ENCODE peak calls at places on chromosomes 7 and 10, in seven cellular contexts. One of them, this sample, is unnamed.

GRCh38 chr7:118629898-118630469 is 405.5 kb downstream of the ANKRD7 start:
- DNase-seq in psoas muscle: no peak
- DNase-seq in OCI-LY7: no peak
- DNase-seq in foreskin keratinocyte: no peak
- DNase-seq in thoracic aorta: no peak
- DNase-seq in AG04450: no peak
- DNase-seq in cardiac muscle cell: no peak
- DNase-seq in this sample: no peak

GRCh38 chr7:47715631-47716068 is 133.7 kb upstream of the TNS3 start:
- DNase-seq in cardiac muscle cell: no peak
- DNase-seq in thoracic aorta: no peak
- DNase-seq in AG04450: no peak
- DNase-seq in foreskin keratinocyte: no peak
- DNase-seq in OCI-LY7: no peak
- DNase-seq in psoas muscle: no peak
- DNase-seq in this sample: no peak

GRCh38 chr7:66355762-66356161 is 150.6 kb downstream of the TPST1 start:
- DNase-seq in foreskin keratinocyte: peak
- DNase-seq in OCI-LY7: no peak
- DNase-seq in cardiac muscle cell: no peak
- DNase-seq in AG04450: no peak
- DNase-seq in psoas muscle: no peak
- DNase-seq in thoracic aorta: no peak
- DNase-seq in this sample: no peak

GRCh38 chr10:6033954-6034353 is 28.2 kb downstream of the IL2RA start:
- DNase-seq in cardiac muscle cell: no peak
- DNase-seq in foreskin keratinocyte: no peak
- DNase-seq in AG04450: no peak
- DNase-seq in psoas muscle: no peak
- DNase-seq in OCI-LY7: no peak
- DNase-seq in thoracic aorta: no peak
- DNase-seq in this sample: no peak

GRCh38 chr10:103576862-103577261 is 83.4 kb downstream of the NEURL1 start:
- DNase-seq in OCI-LY7: no peak
- DNase-seq in AG04450: no peak
- DNase-seq in cardiac muscle cell: no peak
- DNase-seq in thoracic aorta: no peak
- DNase-seq in foreskin keratinocyte: no peak
- DNase-seq in psoas muscle: no peak
- DNase-seq in this sample: no peak

GRCh38 chr10:32327364-32327691 is 19.6 kb downstream of the EPC1 start:
- DNase-seq in AG04450: no peak
- DNase-seq in psoas muscle: no peak
- DNase-seq in cardiac muscle cell: no peak
- DNase-seq in thoracic aorta: no peak
- DNase-seq in OCI-LY7: no peak
- DNase-seq in foreskin keratinocyte: peak
- DNase-seq in this sample: no peak

GRCh38 chr7:14021069-14021468 is 31.6 kb upstream of the ETV1 start:
- DNase-seq in cardiac muscle cell: no peak
- DNase-seq in thoracic aorta: no peak
- DNase-seq in foreskin keratinocyte: peak
- DNase-seq in OCI-LY7: no peak
- DNase-seq in AG04450: peak
- DNase-seq in psoas muscle: no peak
- DNase-seq in this sample: no peak

GRCh38 chr7:22854158-22855048 is 31.8 kb upstream of the TOMM7 start:
- DNase-seq in AG04450: no peak
- DNase-seq in OCI-LY7: peak
- DNase-seq in foreskin keratinocyte: peak
- DNase-seq in cardiac muscle cell: peak
- DNase-seq in psoas muscle: peak
- DNase-seq in thoracic aorta: peak
- DNase-seq in this sample: peak

GRCh38 chr10:79473511-79474095 is 28.2 kb upstream of the ZCCHC24 start:
- DNase-seq in AG04450: no peak
- DNase-seq in foreskin keratinocyte: no peak
- DNase-seq in OCI-LY7: no peak
- DNase-seq in cardiac muscle cell: no peak
- DNase-seq in psoas muscle: no peak
- DNase-seq in thoracic aorta: no peak
- DNase-seq in this sample: no peak

GRCh38 chr7:132441935-132442334 is 134.3 kb downstream of the PLXNA4 start:
- DNase-seq in cardiac muscle cell: no peak
- DNase-seq in psoas muscle: no peak
- DNase-seq in foreskin keratinocyte: no peak
- DNase-seq in thoracic aorta: no peak
- DNase-seq in AG04450: no peak
- DNase-seq in OCI-LY7: no peak
- DNase-seq in this sample: no peak

GRCh38 chr7:1981201-1981877 is 251.4 kb downstream of the MAD1L1 start:
- DNase-seq in OCI-LY7: no peak
- DNase-seq in foreskin keratinocyte: no peak
- DNase-seq in cardiac muscle cell: no peak
- DNase-seq in thoracic aorta: no peak
- DNase-seq in AG04450: no peak
- DNase-seq in psoas muscle: peak
- DNase-seq in this sample: no peak

GRCh38 chr10:17981766-17982380 is 30.2 kb downstream of the SLC39A12 start:
- DNase-seq in OCI-LY7: no peak
- DNase-seq in foreskin keratinocyte: peak
- DNase-seq in psoas muscle: no peak
- DNase-seq in thoracic aorta: no peak
- DNase-seq in AG04450: peak
- DNase-seq in cardiac muscle cell: no peak
- DNase-seq in this sample: no peak

GRCh38 chr7:4791738-4792536 is 16.5 kb downstream of the AP5Z1 start:
- DNase-seq in psoas muscle: peak
- DNase-seq in AG04450: no peak
- DNase-seq in cardiac muscle cell: peak
- DNase-seq in thoracic aorta: no peak
- DNase-seq in foreskin keratinocyte: no peak
- DNase-seq in OCI-LY7: peak
- DNase-seq in this sample: peak

GRCh38 chr7:37107047-37107446 is 341.6 kb downstream of the ELMO1 start:
- DNase-seq in foreskin keratinocyte: no peak
- DNase-seq in cardiac muscle cell: no peak
- DNase-seq in thoracic aorta: no peak
- DNase-seq in OCI-LY7: no peak
- DNase-seq in AG04450: no peak
- DNase-seq in psoas muscle: no peak
- DNase-seq in this sample: no peak

GRCh38 chr7:127766831-127767489 is 115.0 kb downstream of the SND1 start:
- DNase-seq in foreskin keratinocyte: no peak
- DNase-seq in thoracic aorta: no peak
- DNase-seq in psoas muscle: no peak
- DNase-seq in cardiac muscle cell: no peak
- DNase-seq in OCI-LY7: no peak
- DNase-seq in AG04450: no peak
- DNase-seq in this sample: no peak

GRCh38 chr10:18351426-18351825 is 211.2 kb downstream of the CACNB2 start:
- DNase-seq in foreskin keratinocyte: no peak
- DNase-seq in cardiac muscle cell: no peak
- DNase-seq in OCI-LY7: no peak
- DNase-seq in psoas muscle: no peak
- DNase-seq in AG04450: no peak
- DNase-seq in thoracic aorta: no peak
- DNase-seq in this sample: no peak

GRCh38 chr10:6115411-6115800 is 26.6 kb downstream of the RBM17 start:
- DNase-seq in AG04450: no peak
- DNase-seq in OCI-LY7: no peak
- DNase-seq in cardiac muscle cell: no peak
- DNase-seq in thoracic aorta: no peak
- DNase-seq in psoas muscle: no peak
- DNase-seq in foreskin keratinocyte: no peak
- DNase-seq in this sample: no peak

GRCh38 chr10:32237644-32238345 is 109.2 kb downstream of the EPC1 start:
- DNase-seq in AG04450: peak
- DNase-seq in psoas muscle: no peak
- DNase-seq in cardiac muscle cell: no peak
- DNase-seq in OCI-LY7: no peak
- DNase-seq in thoracic aorta: no peak
- DNase-seq in foreskin keratinocyte: peak
- DNase-seq in this sample: no peak

GRCh38 chr7:30206466-30206865 is 71.7 kb downstream of the MTURN start:
- DNase-seq in AG04450: no peak
- DNase-seq in OCI-LY7: no peak
- DNase-seq in psoas muscle: no peak
- DNase-seq in foreskin keratinocyte: peak
- DNase-seq in cardiac muscle cell: no peak
- DNase-seq in thoracic aorta: no peak
- DNase-seq in this sample: no peak

GRCh38 chr10:118812393-118812740 is 57.6 kb upstream of the CACUL1 start:
- DNase-seq in psoas muscle: no peak
- DNase-seq in cardiac muscle cell: no peak
- DNase-seq in foreskin keratinocyte: no peak
- DNase-seq in AG04450: no peak
- DNase-seq in OCI-LY7: no peak
- DNase-seq in thoracic aorta: no peak
- DNase-seq in this sample: no peak

GRCh38 chr10:8817303-8817702 is 762.8 kb downstream of the GATA3 start:
- DNase-seq in foreskin keratinocyte: peak
- DNase-seq in psoas muscle: no peak
- DNase-seq in OCI-LY7: no peak
- DNase-seq in AG04450: no peak
- DNase-seq in thoracic aorta: no peak
- DNase-seq in cardiac muscle cell: no peak
- DNase-seq in this sample: no peak

GRCh38 chr10:70694410-70695179 is 22.3 kb downstream of the ADAMTS14 start:
- DNase-seq in foreskin keratinocyte: no peak
- DNase-seq in OCI-LY7: no peak
- DNase-seq in thoracic aorta: no peak
- DNase-seq in cardiac muscle cell: no peak
- DNase-seq in psoas muscle: no peak
- DNase-seq in AG04450: peak
- DNase-seq in this sample: no peak

GRCh38 chr10:72337039-72337629 is 17.6 kb downstream of the DNAJB12 start:
- DNase-seq in AG04450: no peak
- DNase-seq in cardiac muscle cell: peak
- DNase-seq in thoracic aorta: peak
- DNase-seq in OCI-LY7: peak
- DNase-seq in foreskin keratinocyte: no peak
- DNase-seq in psoas muscle: peak
- DNase-seq in this sample: peak

GRCh38 chr10:72335394-72336258 is 19.1 kb downstream of the DNAJB12 start:
- DNase-seq in foreskin keratinocyte: no peak
- DNase-seq in cardiac muscle cell: no peak
- DNase-seq in AG04450: no peak
- DNase-seq in psoas muscle: peak
- DNase-seq in thoracic aorta: no peak
- DNase-seq in OCI-LY7: peak
- DNase-seq in this sample: no peak

GRCh38 chr10:72334832-72335393 is 19.8 kb downstream of the DNAJB12 start:
- DNase-seq in AG04450: no peak
- DNase-seq in psoas muscle: peak
- DNase-seq in thoracic aorta: peak
- DNase-seq in OCI-LY7: peak
- DNase-seq in foreskin keratinocyte: peak
- DNase-seq in cardiac muscle cell: no peak
- DNase-seq in this sample: peak

GRCh38 chr10:72337722-72338121 is 17.0 kb downstream of the DNAJB12 start:
- DNase-seq in cardiac muscle cell: no peak
- DNase-seq in AG04450: no peak
- DNase-seq in OCI-LY7: no peak
- DNase-seq in foreskin keratinocyte: no peak
- DNase-seq in psoas muscle: no peak
- DNase-seq in thoracic aorta: no peak
- DNase-seq in this sample: no peak

GRCh38 chr10:72336259-72337038 is 18.3 kb downstream of the DNAJB12 start:
- DNase-seq in foreskin keratinocyte: no peak
- DNase-seq in OCI-LY7: no peak
- DNase-seq in AG04450: no peak
- DNase-seq in thoracic aorta: no peak
- DNase-seq in psoas muscle: no peak
- DNase-seq in cardiac muscle cell: no peak
- DNase-seq in this sample: no peak
- H3K27ac ChIP-seq in foreskin keratinocyte: no peak
- H3K27ac ChIP-seq in OCI-LY7: peak
- H3K27ac ChIP-seq in AG04450: no peak
- H3K27ac ChIP-seq in thoracic aorta: peak
- H3K27ac ChIP-seq in psoas muscle: peak
- H3K27ac ChIP-seq in cardiac muscle cell: no peak
- H3K27ac ChIP-seq in this sample: peak

GRCh38 chr10:85993840-85994507 is 372.6 kb downstream of the GRID1 start:
- DNase-seq in cardiac muscle cell: no peak
- DNase-seq in foreskin keratinocyte: no peak
- DNase-seq in OCI-LY7: no peak
- DNase-seq in thoracic aorta: no peak
- DNase-seq in AG04450: no peak
- DNase-seq in psoas muscle: no peak
- DNase-seq in this sample: no peak
- H3K27ac ChIP-seq in cardiac muscle cell: no peak
- H3K27ac ChIP-seq in foreskin keratinocyte: no peak
- H3K27ac ChIP-seq in OCI-LY7: no peak
- H3K27ac ChIP-seq in thoracic aorta: no peak
- H3K27ac ChIP-seq in AG04450: no peak
- H3K27ac ChIP-seq in psoas muscle: no peak
- H3K27ac ChIP-seq in this sample: no peak

DNA sequence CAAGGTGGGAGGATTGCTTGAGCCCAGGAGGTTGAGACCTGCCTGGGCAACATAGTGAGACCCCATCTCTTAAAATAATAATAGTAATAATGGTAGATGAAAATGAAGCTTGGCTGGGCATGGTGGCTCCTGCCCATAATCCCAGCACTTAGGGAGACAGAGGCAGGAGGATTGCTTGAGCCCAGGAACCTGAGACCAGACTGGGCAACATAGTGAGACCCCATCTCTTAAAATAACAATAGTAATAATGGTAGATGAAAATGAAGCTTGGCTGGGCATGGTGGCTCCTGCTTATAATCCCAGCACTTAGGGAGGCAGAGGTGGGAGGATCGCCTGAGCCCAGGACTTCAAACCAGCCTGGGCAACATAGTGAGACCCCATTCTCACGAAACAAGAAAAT is 49.5 kb upstream of the LMTK2 start:
- DNase-seq in psoas muscle: no peak
- DNase-seq in OCI-LY7: no peak
- DNase-seq in thoracic aorta: no peak
- DNase-seq in AG04450: no peak
- DNase-seq in cardiac muscle cell: no peak
- DNase-seq in foreskin keratinocyte: no peak
- DNase-seq in this sample: no peak
- H3K27ac ChIP-seq in psoas muscle: no peak
- H3K27ac ChIP-seq in OCI-LY7: no peak
- H3K27ac ChIP-seq in thoracic aorta: no peak
- H3K27ac ChIP-seq in AG04450: no peak
- H3K27ac ChIP-seq in cardiac muscle cell: no peak
- H3K27ac ChIP-seq in foreskin keratinocyte: peak
- H3K27ac ChIP-seq in this sample: no peak

GRCh38 chr10:73655257-73655989 is 406 bp downstream of the SYNPO2L start:
- DNase-seq in foreskin keratinocyte: no peak
- DNase-seq in AG04450: no peak
- DNase-seq in OCI-LY7: no peak
- DNase-seq in thoracic aorta: no peak
- DNase-seq in psoas muscle: no peak
- DNase-seq in cardiac muscle cell: no peak
- DNase-seq in this sample: no peak
- H3K27ac ChIP-seq in foreskin keratinocyte: no peak
- H3K27ac ChIP-seq in AG04450: no peak
- H3K27ac ChIP-seq in OCI-LY7: no peak
- H3K27ac ChIP-seq in thoracic aorta: peak
- H3K27ac ChIP-seq in psoas muscle: peak
- H3K27ac ChIP-seq in cardiac muscle cell: peak
- H3K27ac ChIP-seq in this sample: no peak

GRCh38 chr10:88080213-88080612 is 216.8 kb downstream of the PTEN start:
- DNase-seq in OCI-LY7: peak
- DNase-seq in psoas muscle: no peak
- DNase-seq in cardiac muscle cell: peak
- DNase-seq in foreskin keratinocyte: no peak
- DNase-seq in AG04450: no peak
- DNase-seq in thoracic aorta: no peak
- DNase-seq in this sample: no peak
- H3K27ac ChIP-seq in OCI-LY7: peak
- H3K27ac ChIP-seq in psoas muscle: no peak
- H3K27ac ChIP-seq in cardiac muscle cell: no peak
- H3K27ac ChIP-seq in foreskin keratinocyte: no peak
- H3K27ac ChIP-seq in AG04450: no peak
- H3K27ac ChIP-seq in thoracic aorta: peak
- H3K27ac ChIP-seq in this sample: no peak

This sample was measured in substantia nigra.